ENCODE peak calls at places on chromosomes 4 and X, in four cellular contexts. One of them, this sample, is unnamed.

GRCh38 chr4:17385403-17385802 is 126.5 kb downstream of the QDPR start:
- DNase-seq in hippocampal formation: no peak
- DNase-seq in T-helper 9 cell: no peak
- DNase-seq in AG04450: no peak
- DNase-seq in this sample: no peak

GRCh38 chr4:52780627-52781354 is 29.6 kb upstream of the ERVMER34-1 start:
- DNase-seq in hippocampal formation: no peak
- DNase-seq in T-helper 9 cell: no peak
- DNase-seq in AG04450: no peak
- DNase-seq in this sample: no peak

GRCh38 chr4:37762294-37763163 is 64.0 kb upstream of the PGM2 start:
- DNase-seq in hippocampal formation: no peak
- DNase-seq in T-helper 9 cell: no peak
- DNase-seq in AG04450: no peak
- DNase-seq in this sample: no peak

GRCh38 chr4:70958681-70959080 is 34.8 kb upstream of the DCK start:
- DNase-seq in hippocampal formation: no peak
- DNase-seq in T-helper 9 cell: no peak
- DNase-seq in AG04450: peak
- DNase-seq in this sample: no peak

GRCh38 chr4:7463584-7464258 is 29.0 kb upstream of the PSAPL1 start:
- DNase-seq in hippocampal formation: no peak
- DNase-seq in T-helper 9 cell: no peak
- DNase-seq in AG04450: no peak
- DNase-seq in this sample: no peak

GRCh38 chr4:1137850-1138249 is 24.5 kb upstream of the RNF212 start:
- DNase-seq in hippocampal formation: no peak
- DNase-seq in T-helper 9 cell: no peak
- DNase-seq in AG04450: no peak
- DNase-seq in this sample: no peak

GRCh38 chrX:119235872-119236598 is at the start of gene PGRMC1:
- DNase-seq in hippocampal formation: peak
- DNase-seq in T-helper 9 cell: peak
- DNase-seq in AG04450: peak
- DNase-seq in this sample: peak

GRCh38 chr4:10083861-10084641 is 32.5 kb downstream of the WDR1 start:
- DNase-seq in hippocampal formation: no peak
- DNase-seq in T-helper 9 cell: no peak
- DNase-seq in AG04450: no peak
- DNase-seq in this sample: no peak

GRCh38 chr4:110902500-110902899 is 279.6 kb upstream of the PITX2 start:
- DNase-seq in hippocampal formation: no peak
- DNase-seq in T-helper 9 cell: no peak
- DNase-seq in AG04450: no peak
- DNase-seq in this sample: no peak

GRCh38 chr4:62023633-62024032 is 823.5 kb downstream of the ADGRL3 start:
- DNase-seq in hippocampal formation: no peak
- DNase-seq in T-helper 9 cell: no peak
- DNase-seq in AG04450: no peak
- DNase-seq in this sample: no peak

GRCh38 chr4:100986360-100986868 is 360.9 kb downstream of the PPP3CA start:
- DNase-seq in hippocampal formation: peak
- DNase-seq in T-helper 9 cell: no peak
- DNase-seq in AG04450: no peak
- DNase-seq in this sample: no peak

GRCh38 chrX:45758738-45759397 is 558.2 kb upstream of the DIPK2B start:
- DNase-seq in hippocampal formation: no peak
- DNase-seq in T-helper 9 cell: no peak
- DNase-seq in AG04450: no peak
- DNase-seq in this sample: no peak

GRCh38 chrX:132119821-132120220 is 8.0 kb downstream of the FRMD7 start:
- DNase-seq in hippocampal formation: no peak
- DNase-seq in T-helper 9 cell: no peak
- DNase-seq in AG04450: no peak
- DNase-seq in this sample: no peak

GRCh38 chr4:36737691-36738090 is 456.3 kb downstream of the DTHD1 start:
- DNase-seq in hippocampal formation: no peak
- DNase-seq in T-helper 9 cell: no peak
- DNase-seq in AG04450: no peak
- DNase-seq in this sample: no peak